ENCODE peak calls at places on chromosomes 7 and 10, in ten cellular contexts. D is thyroid gland, J is body of pancreas, W is endothelial cell of umbilical vein, Q is heart left ventricle, H is HepG2, P is spleen, B is breast epithelium, X is K562, F is upper lobe of left lung. Y is an unnamed sample.

GRCh38 chr7:100212631-100213286 is 7.0 kb upstream of the PVRIG start:
- DNase-seq in D (no peak), J (no peak), W (no peak), Q (no peak), H (no peak), P (peak; percentile 32), B (no peak), X (no peak), F (no peak), Y (no peak)

GRCh38 chr10:33142290-33142689 is 184.3 kb upstream of the ITGB1 start:
- DNase-seq in D (no peak), J (no peak), W (no peak), Q (peak; percentile 70), H (no peak), P (no peak), B (no peak), X (no peak), F (no peak), Y (no peak)

GRCh38 chr7:148753224-148753623 is 54.5 kb downstream of the CUL1 start:
- DNase-seq in D (no peak), J (no peak), W (no peak), Q (no peak), H (no peak), P (no peak), B (no peak), X (peak; percentile 63), F (no peak), Y (peak; percentile 15)

GRCh38 chr10:74424565-74424964 is 273.5 kb downstream of the ADK start:
- DNase-seq in D (no peak), J (no peak), W (no peak), Q (no peak), H (no peak), P (no peak), B (no peak), X (no peak), F (no peak), Y (no peak)

GRCh38 chr7:122327969-122328368 is 23.4 kb upstream of the FEZF1 start:
- DNase-seq in D (no peak), J (no peak), W (no peak), Q (no peak), H (no peak), P (no peak), B (no peak), X (no peak), F (no peak), Y (no peak)

GRCh38 chr7:50356212-50356944 is 51.9 kb downstream of the IKZF1 start:
- DNase-seq in D (no peak), J (no peak), W (no peak), Q (peak; percentile 70), H (no peak), P (peak; percentile 85), B (no peak), X (peak; percentile 72), F (peak; percentile 74), Y (peak; percentile 91)

GRCh38 chr7:150910996-150911422 is 58.7 kb downstream of the AOC1 start:
- DNase-seq in D (no peak), J (no peak), W (no peak), Q (no peak), H (no peak), P (no peak), B (no peak), X (peak; percentile 30), F (no peak), Y (peak; percentile 51)

GRCh38 chr10:90424730-90425129 is 433.1 kb downstream of the HTR7 start:
- DNase-seq in D (no peak), J (no peak), W (peak; percentile 15), Q (no peak), H (no peak), P (no peak), B (no peak), X (no peak), F (no peak), Y (no peak)

GRCh38 chr7:53604201-53604600 is 568.8 kb downstream of the POM121L12 start:
- DNase-seq in D (no peak), J (no peak), W (no peak), Q (no peak), H (no peak), P (no peak), B (no peak), X (no peak), F (no peak), Y (no peak)

GRCh38 chr7:44072364-44073231 is 7.2 kb upstream of the PGAM2 start:
- DNase-seq in D (peak; percentile 60), J (peak; percentile 63), W (peak; percentile 87), Q (peak; percentile 90), H (peak; percentile 76), P (peak; percentile 86), B (peak; percentile 56), X (peak; percentile 79), F (peak; percentile 60), Y (peak; percentile 57)
- TF ChIP-seq POLR2A in D (no peak), J (no peak), W (peak; percentile 54), Q (peak; percentile 34), H (no peak), P (no peak), B (no peak), X (no peak), F (no peak), Y (no peak)

DNA sequence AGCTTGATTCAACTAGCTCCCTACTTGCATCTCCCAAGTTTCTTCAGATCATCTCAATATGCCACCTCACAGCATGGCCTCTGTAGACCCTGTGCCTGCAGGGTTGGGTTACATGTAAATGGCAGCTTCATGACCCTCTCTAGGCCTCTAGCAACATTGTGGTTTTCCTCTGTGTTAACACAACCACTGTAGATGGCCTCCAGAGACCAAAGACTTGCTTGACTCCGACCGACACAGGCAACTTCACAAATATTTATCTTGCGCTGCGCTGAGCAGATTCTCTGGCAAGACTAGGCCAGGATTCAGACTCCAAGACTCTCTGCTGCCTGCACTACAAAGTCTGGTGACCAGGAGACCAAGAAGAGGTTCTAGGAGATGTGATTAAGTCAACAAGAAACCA is 75.9 kb downstream of the CNOT4 start:
- DNase-seq in D (no peak), J (no peak), W (no peak), Q (no peak), H (peak; percentile 74), P (no peak), B (no peak), X (no peak), F (no peak), Y (no peak)
- TF ChIP-seq POLR2A in D (no peak), J (no peak), W (no peak), Q (no peak), H (no peak), P (no peak), B (no peak), X (no peak), F (no peak), Y (no peak)

DNA sequence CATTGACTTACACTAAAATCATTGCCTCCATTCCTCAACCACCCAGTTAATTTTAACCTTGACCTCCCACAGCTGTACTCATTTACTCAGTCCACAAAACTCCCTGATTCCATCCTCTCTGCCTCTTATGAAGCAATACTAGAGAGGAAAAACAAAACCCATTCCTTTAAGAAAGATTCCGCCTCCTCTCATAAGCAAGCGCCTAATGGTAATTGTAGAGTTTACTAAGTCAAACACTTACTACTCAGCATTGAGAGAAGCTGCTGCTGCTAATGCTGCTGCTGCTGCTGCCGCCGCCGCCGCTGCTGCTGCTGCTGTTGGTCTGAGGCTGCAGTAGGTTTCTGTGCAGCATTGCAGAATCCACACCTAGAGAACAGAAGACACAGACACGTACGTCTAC is 2.1 kb upstream of the ADD3 start:
- DNase-seq in D (peak; percentile 28), J (peak; percentile 40), W (no peak), Q (peak; percentile 49), H (peak; percentile 35), P (no peak), B (no peak), X (no peak), F (peak; percentile 40), Y (peak; percentile 27)
- TF ChIP-seq POLR2A in D (no peak), J (peak; percentile 39), W (no peak), Q (no peak), H (no peak), P (no peak), B (no peak), X (no peak), F (no peak), Y (no peak)

DNA sequence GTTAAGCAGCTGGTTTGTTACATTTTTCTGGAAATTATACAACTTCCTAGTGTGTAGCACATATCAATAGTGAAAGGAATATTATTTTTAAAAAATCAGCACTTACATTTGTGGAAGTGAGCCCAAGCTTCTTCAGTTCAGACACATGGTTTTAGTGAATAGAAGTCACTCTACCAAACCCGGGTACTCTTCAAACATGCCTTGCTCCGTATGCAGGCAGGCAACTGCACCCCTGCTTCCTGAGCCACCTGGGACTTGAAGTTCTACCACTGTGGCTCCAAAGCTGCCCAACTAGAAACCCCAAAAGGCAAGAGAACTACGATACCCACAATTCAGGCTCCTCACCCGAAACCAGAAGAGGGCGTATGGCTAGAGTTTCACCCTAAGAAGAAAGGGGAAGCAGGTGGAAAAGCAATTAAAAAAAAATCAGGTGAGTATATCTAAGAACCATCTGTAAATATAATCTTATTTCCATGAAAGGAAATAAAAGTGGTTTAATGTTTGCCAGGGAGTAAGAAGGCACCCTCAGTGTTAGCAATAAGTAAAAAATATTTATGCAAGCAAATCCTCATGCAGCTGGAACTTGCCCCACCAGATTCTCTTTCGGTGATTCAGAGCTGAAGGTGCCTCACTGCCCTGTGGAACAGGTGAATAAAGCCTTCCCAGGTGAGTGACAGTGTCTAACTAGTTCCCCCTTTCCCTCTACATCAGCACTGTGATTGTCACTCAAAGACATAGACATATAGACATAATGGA is at the start of gene MACC1:
- DNase-seq in D (peak; percentile 72), J (peak; percentile 89), W (no peak), Q (no peak), H (no peak), P (peak; percentile 89), B (peak; percentile 82), X (peak; percentile 60), F (peak; percentile 90), Y (peak; percentile 72)
- TF ChIP-seq POLR2A in D (no peak), J (peak; percentile 78), W (no peak), Q (no peak), H (no peak), P (peak; percentile 20), B (no peak), X (peak; percentile 43), F (no peak), Y (peak; percentile 40)

DNA sequence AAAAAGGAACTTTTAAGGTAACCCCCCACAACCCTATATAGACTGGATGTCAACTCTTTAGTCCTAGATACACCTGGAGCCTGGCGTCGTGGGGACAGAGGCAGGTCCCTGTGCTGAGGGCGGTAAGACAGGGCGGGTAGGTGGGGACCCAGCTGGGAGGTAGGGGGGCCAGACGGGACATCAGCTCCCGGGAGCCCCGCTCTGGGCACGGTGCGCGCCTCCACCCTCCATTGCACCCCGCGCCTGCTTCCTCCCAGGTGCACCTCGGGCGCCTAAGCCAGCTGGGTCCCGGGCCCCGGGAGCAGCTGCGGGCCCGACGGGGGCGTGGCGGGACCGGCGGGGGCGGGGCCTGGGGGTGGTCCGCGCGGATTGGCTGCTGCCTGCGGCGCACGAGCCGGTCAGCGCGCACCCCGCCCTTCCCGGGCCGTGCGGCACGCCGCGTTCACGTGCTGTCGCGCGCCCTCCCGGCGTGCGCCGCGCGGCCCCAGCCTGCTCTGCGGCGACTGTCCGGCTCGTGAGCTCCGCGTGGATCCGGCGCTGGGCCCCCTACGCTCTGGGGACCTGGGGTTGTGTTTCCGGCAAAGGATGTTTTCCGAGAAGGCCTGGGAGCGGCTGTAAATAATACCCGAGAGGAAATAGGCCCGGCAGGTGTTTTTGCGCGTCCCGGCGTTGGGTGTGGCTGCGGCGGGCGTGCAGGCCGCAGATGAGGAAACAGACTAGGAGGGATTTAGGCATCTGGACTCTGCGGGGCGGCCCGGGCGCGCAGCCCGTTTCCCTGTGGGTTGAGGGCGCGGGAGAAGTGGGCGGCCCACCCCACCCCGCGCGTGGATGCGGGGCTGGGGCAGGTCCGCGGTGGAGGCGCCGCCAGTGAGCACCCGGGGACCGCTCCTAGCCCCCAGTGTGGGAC is 39.1 kb upstream of the PFKFB3 start:
- DNase-seq in D (peak; percentile 93), J (peak; percentile 92), W (peak; percentile 86), Q (peak; percentile 94), H (no peak), P (peak; percentile 98), B (peak; percentile 86), X (peak; percentile 97), F (peak; percentile 92), Y (peak; percentile 96)
- TF ChIP-seq POLR2A in D (no peak), J (peak; percentile 83), W (peak; percentile 71), Q (peak; percentile 58), H (no peak), P (peak; percentile 53), B (peak; percentile 53), X (peak; percentile 83), F (no peak), Y (peak; percentile 79)

Y was measured in erythroblast.